ENCODE peak calls at places on chromosomes 12 and 14, in eight cellular contexts. L is SK-N-SH; F is BE2C; R is activated CD4-positive, alpha-beta T cell treated with anti-CD3 and anti-CD28 coated beads, Interleukin-2, amount 10 ng/mL, durations not matched to agents 7 days and 5 days; M is mesothelial cell of epicardium; A is stimulated activated naive B cell treated with anti-CD40 and anti-IgM and Interleukin-4, amounts not matched to agents 10 μg/mL and 1 μg/mL and 100 μg/mL, for 72 hours; X is stimulated activated naive CD8-positive, alpha-beta T cell treated with anti-CD3 and anti-CD28 coated beads, Interleukin-15, Interleukin-2, amounts not matched to agents 100 U/mL and 50 U/mL, for 24 hours; P is NT2/D1. K is an unnamed sample.

GRCh38 chr12:32482226-32482625 is 82.9 kb downstream of the FGD4 start:
- DNase-seq in X (no peak), A (no peak), R (no peak), F (no peak), P (no peak), M (no peak), L (no peak), K (peak)

GRCh38 chr12:22215467-22216253 is 118.8 kb downstream of the ST8SIA1 start:
- DNase-seq in M (no peak), A (no peak), F (no peak), P (no peak), R (no peak), X (no peak), L (no peak), K (peak)

GRCh38 chr12:115810166-115810565 is 467.3 kb downstream of the MED13L start:
- DNase-seq in X (no peak), F (no peak), P (no peak), L (no peak), M (no peak), R (no peak), A (no peak), K (no peak)

GRCh38 chr12:18706798-18707197 is 31.0 kb downstream of the PLCZ1 start:
- DNase-seq in L (no peak), P (no peak), F (no peak), X (no peak), M (no peak), A (no peak), R (no peak), K (no peak)

GRCh38 chr12:53738834-53739284 is 11.6 kb upstream of the CALCOCO1 start:
- DNase-seq in F (no peak), P (no peak), X (no peak), L (peak), M (no peak), R (no peak), A (no peak), K (no peak)

GRCh38 chr14:92323031-92323915 is at the start of gene SLC24A4:
- DNase-seq in F (no peak), M (no peak), P (no peak), X (peak), L (peak), R (no peak), A (peak), K (no peak)

GRCh38 chr12:2845280-2845679 is 10.4 kb upstream of the NRIP2 start:
- DNase-seq in M (no peak), R (no peak), L (no peak), X (no peak), F (no peak), A (no peak), P (no peak), K (no peak)

GRCh38 chr12:47144769-47145168 is 65.0 kb upstream of the AMIGO2 start:
- DNase-seq in L (no peak), F (no peak), P (no peak), M (no peak), A (no peak), X (no peak), R (no peak), K (no peak)

GRCh38 chr14:104800600-104801283 is at the start of gene ZBTB42:
- DNase-seq in P (no peak), F (peak), X (peak), R (peak), A (no peak), L (peak), M (peak), K (no peak)

GRCh38 chr14:20686386-20687143 is 2.0 kb upstream of the ANG start:
- DNase-seq in M (no peak), P (no peak), A (no peak), F (no peak), R (no peak), L (no peak), X (no peak), K (no peak)

GRCh38 chr12:85310025-85310424 is 30.0 kb downstream of the ALX1 start:
- DNase-seq in A (no peak), X (no peak), M (no peak), R (no peak), L (no peak), F (no peak), P (no peak), K (no peak)

GRCh38 chr12:32170437-32170998 is 63.9 kb downstream of the BICD1 start:
- DNase-seq in A (no peak), P (no peak), F (peak), X (no peak), L (no peak), R (no peak), M (no peak), K (no peak)

GRCh38 chr12:3081886-3082285 is 4.7 kb downstream of the TSPAN9 start:
- DNase-seq in M (no peak), X (no peak), P (no peak), A (no peak), F (no peak), L (no peak), R (no peak), K (no peak)

GRCh38 chr12:59595557-59596231 is at the start of gene SLC16A7:
- DNase-seq in P (peak), F (peak), R (peak), L (peak), M (peak), X (peak), A (peak), K (peak)

GRCh38 chr12:80239867-80240266 is 140.5 kb downstream of the OTOGL start:
- DNase-seq in F (no peak), X (no peak), L (no peak), P (no peak), M (no peak), R (no peak), A (no peak), K (no peak)

GRCh38 chr14:51867753-51868152 is 7.3 kb downstream of the GNG2 start:
- DNase-seq in A (no peak), X (no peak), L (no peak), R (no peak), F (no peak), P (no peak), M (no peak), K (no peak)

GRCh38 chr14:51862171-51862838 is 1.9 kb downstream of the GNG2 start:
- DNase-seq in F (no peak), R (peak), M (no peak), X (no peak), L (no peak), P (no peak), A (no peak), K (no peak)

GRCh38 chr14:28754209-28754985 is 12.2 kb upstream of the FOXG1 start:
- DNase-seq in L (peak), P (no peak), X (no peak), R (no peak), F (peak), M (no peak), A (no peak), K (no peak)

GRCh38 chr14:35414365-35414764 is 9.8 kb upstream of the NFKBIA start:
- DNase-seq in R (no peak), P (no peak), L (no peak), X (no peak), F (no peak), A (no peak), M (no peak), K (no peak)

GRCh38 chr14:28666961-28667360 is 99.6 kb upstream of the FOXG1 start:
- DNase-seq in M (no peak), A (no peak), R (no peak), X (no peak), F (no peak), P (no peak), L (no peak), K (no peak)

GRCh38 chr12:27081668-27082091 is 698 bp downstream of the C12orf71 start:
- DNase-seq in P (peak), F (peak), L (no peak), A (no peak), X (no peak), M (no peak), R (no peak), K (no peak)